ENCODE peak calls at places on chromosomes 5 and 9, in nine cellular contexts. I is A172; P is activated T-helper 1 cell treated with Interleukin-2 at 50 U/mL for 16 hours; O is T-helper 17 cell; M is cardiac fibroblast; A is amniotic stem cell; G is SHP77 treated with DMSO at 0.1 percent for 48 hours; K is effector CD4-positive, alpha-beta T cell; D is A549. R is an unnamed sample.

GRCh38 chr9:106758911-106759310 is 104.1 kb upstream of the ZNF462 start:
- DNase-seq in I (peak), A (no peak), D (no peak), P (no peak), O (no peak), G (no peak), K (no peak), M (peak), R (peak)

GRCh38 chr9:36729902-36730301 is 157.2 kb downstream of the MELK start:
- DNase-seq in D (no peak), K (no peak), O (no peak), P (no peak), M (peak), G (no peak), A (no peak), I (no peak), R (no peak)

GRCh38 chr9:107345327-107345726 is 62.2 kb downstream of the RAD23B start:
- DNase-seq in P (no peak), A (no peak), I (no peak), K (no peak), O (no peak), M (peak), G (no peak), D (no peak), R (no peak)

GRCh38 chr9:78044189-78044588 is 12.6 kb upstream of the GNAQ start:
- DNase-seq in O (no peak), I (no peak), G (no peak), K (no peak), P (no peak), D (no peak), A (no peak), M (no peak), R (no peak)

GRCh38 chr5:5454405-5454804 is 31.9 kb downstream of the ICE1 start:
- DNase-seq in A (no peak), P (no peak), M (no peak), O (no peak), I (no peak), D (no peak), K (no peak), G (no peak), R (no peak)

GRCh38 chr9:130720762-130721161 is 27.2 kb downstream of the EXOSC2 start:
- DNase-seq in A (no peak), I (no peak), G (no peak), O (no peak), M (no peak), K (no peak), P (no peak), D (no peak), R (no peak)

GRCh38 chr5:88677943-88678779 is 204.8 kb downstream of the MEF2C start:
- DNase-seq in I (no peak), D (no peak), G (no peak), P (no peak), K (no peak), O (no peak), M (no peak), A (no peak), R (no peak)

GRCh38 chr5:72517961-72518690 is 10.9 kb upstream of the ZNF366 start:
- DNase-seq in P (no peak), A (no peak), M (peak), D (no peak), I (no peak), O (no peak), G (no peak), K (no peak), R (no peak)

GRCh38 chr5:170420809-170421412 is 31.7 kb upstream of the KCNMB1 start:
- DNase-seq in I (peak), D (peak), O (peak), G (peak), P (peak), A (no peak), K (peak), M (peak), R (peak)

GRCh38 chr9:84691634-84692033 is 22.1 kb downstream of the NTRK2 start:
- DNase-seq in O (no peak), D (no peak), I (no peak), M (no peak), P (no peak), K (no peak), A (no peak), G (no peak), R (no peak)

GRCh38 chr9:127981559-127982121 is 851 bp upstream of the EEIG1 start:
- DNase-seq in K (no peak), G (no peak), I (no peak), D (no peak), P (no peak), A (no peak), O (no peak), M (no peak), R (no peak)

GRCh38 chr5:126373621-126374416 is 49.4 kb upstream of the GRAMD2B start:
- DNase-seq in M (peak), I (no peak), O (no peak), A (no peak), D (no peak), P (no peak), G (no peak), K (no peak), R (no peak)

GRCh38 chr9:135666534-135667402 is 3.7 kb downstream of the LCN9 start:
- DNase-seq in P (no peak), O (no peak), M (no peak), K (no peak), D (no peak), I (no peak), A (no peak), G (no peak), R (no peak)

GRCh38 chr5:135393691-135394090 is 5.3 kb downstream of the MACROH2A1 start:
- DNase-seq in P (no peak), K (no peak), M (no peak), A (no peak), I (peak), D (no peak), O (no peak), G (no peak), R (no peak)

GRCh38 chr5:57784106-57784505 is 301.5 kb upstream of the ACTBL2 start:
- DNase-seq in O (no peak), P (no peak), M (peak), I (peak), G (no peak), A (no peak), D (no peak), K (no peak), R (peak)

GRCh38 chr5:176396330-176396729 is 7.8 kb downstream of the HIGD2A start:
- DNase-seq in O (no peak), K (no peak), M (no peak), G (no peak), P (no peak), A (no peak), D (no peak), I (no peak), R (no peak)

GRCh38 chr9:134396258-134396742 is 70.0 kb downstream of the RXRA start:
- DNase-seq in P (peak), I (no peak), M (no peak), D (no peak), A (no peak), G (no peak), O (no peak), K (peak), R (no peak)

GRCh38 chr5:159533197-159533596 is 202.9 kb upstream of the IL12B start:
- DNase-seq in G (no peak), M (peak), A (peak), I (no peak), K (no peak), O (no peak), D (peak), P (no peak), R (peak)

GRCh38 chr9:70218767-70219166 is 40.0 kb upstream of the SMC5 start:
- DNase-seq in D (no peak), M (peak), P (no peak), O (no peak), I (no peak), G (no peak), K (no peak), A (peak), R (peak)

GRCh38 chr9:93958875-93959682 is 3.9 kb upstream of the BARX1 start:
- DNase-seq in O (no peak), A (no peak), K (no peak), G (no peak), D (no peak), P (no peak), M (peak), I (no peak), R (no peak)

GRCh38 chr5:54217826-54218503 is 92.4 kb downstream of the ARL15 start:
- DNase-seq in O (no peak), K (no peak), G (peak), I (peak), M (peak), D (peak), P (no peak), A (peak), R (peak)

GRCh38 chr5:41925555-41925946 is 470 bp downstream of the FBXO4 start:
- DNase-seq in G (peak), K (no peak), M (peak), O (no peak), P (no peak), D (peak), I (peak), A (no peak), R (peak)

GRCh38 chr5:152086668-152087067 is 162.0 kb upstream of the GLRA1 start:
- DNase-seq in D (no peak), G (no peak), A (no peak), P (no peak), I (no peak), K (no peak), O (no peak), M (no peak), R (no peak)

GRCh38 chr5:59042201-59042600 is 459.3 kb downstream of the RAB3C start:
- DNase-seq in O (no peak), I (peak), K (no peak), P (no peak), G (no peak), M (peak), A (no peak), D (peak), R (peak)

GRCh38 chr5:91305640-91306039 is 77.5 kb downstream of the ARRDC3 start:
- DNase-seq in O (no peak), M (no peak), A (no peak), G (no peak), K (no peak), P (no peak), D (no peak), I (no peak), R (no peak)

GRCh38 chr5:135951257-135951656 is 3.5 kb downstream of the LECT2 start:
- DNase-seq in A (no peak), G (no peak), K (no peak), M (no peak), D (no peak), P (no peak), O (no peak), I (no peak), R (no peak)